ENCODE peak calls at places on chromosomes 2 and 18, in six cellular contexts. M is stomach, C is spleen, E is GM12891, Y is suprapubic skin, D is GM12878. K is an unnamed sample.

GRCh38 chr18:14941256-14941655 is 193.3 kb downstream of the ANKRD30B start:
- DNase-seq in M (no peak), D (no peak), C (no peak), Y (no peak), E (no peak), K (no peak)

GRCh38 chr18:48470484-48471180 is 61.4 kb upstream of the ZBTB7C start:
- DNase-seq in Y (no peak), M (no peak), E (no peak), C (no peak), D (no peak), K (no peak)

GRCh38 chr2:142180820-142181533 is 50.2 kb upstream of the LRP1B start:
- DNase-seq in Y (no peak), E (no peak), D (no peak), C (peak; percentile 48), M (no peak), K (no peak)

GRCh38 chr2:189772212-189772611 is 9.6 kb upstream of the OSGEPL1 start:
- DNase-seq in D (no peak), Y (no peak), C (no peak), E (no peak), M (no peak), K (no peak)

GRCh38 chr2:151111599-151112278 is 149.9 kb downstream of the RBM43 start:
- DNase-seq in M (no peak), D (no peak), Y (no peak), E (no peak), C (no peak), K (no peak)

GRCh38 chr2:19538411-19538963 is 180.1 kb upstream of the OSR1 start:
- DNase-seq in E (no peak), M (peak; percentile 31), D (no peak), C (no peak), Y (no peak), K (peak; percentile 82)

GRCh38 chr18:21805771-21806366 is 65.3 kb downstream of the MIB1 start:
- DNase-seq in E (no peak), C (no peak), M (no peak), Y (no peak), D (no peak), K (no peak)

GRCh38 chr2:112061299-112061698 is 6.2 kb downstream of the TMEM87B start:
- DNase-seq in C (no peak), Y (no peak), M (no peak), E (no peak), D (no peak), K (no peak)

GRCh38 chr2:222884765-222885424 is 24.1 kb downstream of the ACSL3 start:
- DNase-seq in Y (no peak), E (no peak), M (no peak), D (no peak), C (no peak), K (no peak)

GRCh38 chr2:20634430-20635095 is 16.3 kb downstream of the HS1BP3 start:
- DNase-seq in C (peak; percentile 66), Y (no peak), M (no peak), E (no peak), D (no peak), K (no peak)

GRCh38 chr2:20637147-20637546 is 13.8 kb downstream of the HS1BP3 start:
- DNase-seq in E (no peak), M (peak; percentile 71), C (peak; percentile 70), Y (no peak), D (no peak), K (no peak)

GRCh38 chr2:20638014-20638413 is 12.9 kb downstream of the HS1BP3 start:
- DNase-seq in C (no peak), D (no peak), E (no peak), Y (no peak), M (no peak), K (no peak)

GRCh38 chr2:20635096-20635475 is 15.8 kb downstream of the HS1BP3 start:
- DNase-seq in D (no peak), E (no peak), M (no peak), C (peak; percentile 23), Y (no peak), K (no peak)

GRCh38 chr2:20635698-20636584 is 15.0 kb downstream of the HS1BP3 start:
- DNase-seq in M (peak; percentile 91), C (peak; percentile 92), E (peak; percentile 87), Y (peak; percentile 96), D (no peak), K (peak; percentile 97)
- TF ChIP-seq POLR2AphosphoS5 in M (peak; percentile 86), C (peak; percentile 70), E (no peak), Y (peak; percentile 85), D (no peak), K (peak; percentile 82)

DNA sequence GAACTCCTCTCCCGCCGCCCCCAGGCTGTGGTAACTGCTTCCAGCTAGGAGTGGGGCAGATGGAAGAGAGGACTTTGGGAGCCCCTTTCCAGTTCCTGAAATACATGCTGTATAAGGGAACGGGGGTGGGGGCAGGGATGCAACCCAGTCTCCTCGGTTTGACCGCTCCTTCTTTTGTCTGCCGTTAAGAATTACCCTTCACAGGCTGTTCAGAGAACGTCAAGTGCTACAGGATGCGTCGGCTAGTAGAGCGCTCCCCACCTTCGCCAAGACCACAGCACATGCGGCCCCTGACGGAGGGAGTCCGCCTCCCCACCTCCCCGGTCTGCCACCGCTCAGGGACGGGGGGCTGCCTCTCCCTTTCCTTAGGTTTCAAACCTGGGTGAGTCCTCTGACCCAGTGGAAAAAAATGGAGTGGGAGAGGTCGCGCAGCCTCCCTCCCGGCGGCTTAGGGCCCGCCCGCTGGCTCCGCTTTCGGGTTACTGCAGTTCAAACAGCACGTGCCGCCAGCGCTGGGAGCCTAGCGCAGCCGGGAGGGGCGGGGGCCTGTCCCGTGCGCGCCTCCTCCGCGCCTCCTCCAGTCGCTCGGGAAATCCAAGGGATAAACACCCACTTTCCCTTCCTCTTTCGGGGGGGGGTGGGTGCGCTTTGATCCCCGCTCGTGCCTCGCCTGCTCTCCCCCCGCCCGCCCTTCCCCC is 4.8 kb downstream of the CYP26B1 start:
- DNase-seq in C (peak; percentile 79), E (no peak), Y (peak; percentile 89), D (no peak), M (peak; percentile 67), K (no peak)
- TF ChIP-seq POLR2AphosphoS5 in C (peak; percentile 25), E (no peak), Y (no peak), D (no peak), M (peak; percentile 8), K (peak; percentile 74)

GRCh38 chr18:23875966-23876365 is 138.6 kb upstream of the TTC39C start:
- DNase-seq in E (no peak), M (no peak), C (no peak), D (no peak), Y (no peak), K (no peak)

GRCh38 chr18:23870963-23871362 is 143.6 kb upstream of the TTC39C start:
- DNase-seq in D (no peak), M (no peak), C (no peak), Y (no peak), E (no peak), K (no peak)

GRCh38 chr18:23871410-23871809 is 143.1 kb upstream of the TTC39C start:
- DNase-seq in D (peak; percentile 21), C (peak; percentile 85), Y (no peak), E (peak; percentile 25), M (peak; percentile 36), K (peak; percentile 77)

GRCh38 chr18:23876496-23876895 is 138.1 kb upstream of the TTC39C start:
- DNase-seq in Y (no peak), M (no peak), C (no peak), D (no peak), E (no peak), K (no peak)

DNA sequence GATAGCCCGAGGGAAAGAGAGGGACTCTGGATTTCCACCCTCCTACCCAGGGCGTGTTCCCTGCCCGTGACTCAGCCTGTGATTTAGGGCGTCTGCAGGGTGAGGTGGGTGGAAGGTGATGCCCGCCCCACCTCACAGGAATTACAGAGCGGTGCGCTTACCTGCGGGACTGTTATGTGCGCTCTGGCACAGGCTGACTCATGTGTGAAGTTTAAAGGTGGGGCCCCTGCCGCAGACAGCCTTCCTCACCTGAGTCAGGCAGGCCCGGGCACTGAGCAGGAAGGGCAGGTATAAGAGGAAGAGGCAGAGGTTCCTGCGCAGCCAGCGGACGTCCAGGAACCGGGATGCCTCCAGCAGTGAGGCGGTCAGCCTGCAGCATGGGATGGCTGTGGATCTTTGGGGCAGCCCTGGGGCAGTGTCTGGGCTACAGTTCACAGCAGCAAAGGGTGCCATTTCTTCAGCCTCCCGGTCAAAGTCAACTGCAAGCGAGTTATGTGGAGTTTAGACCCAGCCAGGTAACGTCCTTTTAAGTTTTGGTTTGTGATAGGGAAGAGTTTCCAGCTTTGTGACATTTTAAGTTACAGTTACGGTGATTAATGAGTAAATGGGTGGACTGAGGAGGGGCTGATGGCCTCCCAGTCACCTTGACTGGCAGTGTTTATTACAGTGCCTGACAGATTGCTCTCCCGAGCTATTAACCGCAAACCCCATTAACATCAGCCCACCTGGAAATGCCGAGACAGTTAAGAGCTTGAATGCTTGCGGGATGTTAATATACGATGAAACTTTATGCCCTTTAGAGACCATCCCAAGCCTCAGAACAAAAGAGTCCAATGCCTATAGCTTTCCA is 141.6 kb upstream of the TTC39C start:
- DNase-seq in M (peak; percentile 81), E (no peak), C (no peak), D (no peak), Y (no peak), K (peak; percentile 90)
- TF ChIP-seq POLR2AphosphoS5 in M (peak; percentile 85), E (no peak), C (no peak), D (no peak), Y (peak; percentile 63), K (no peak)

DNA sequence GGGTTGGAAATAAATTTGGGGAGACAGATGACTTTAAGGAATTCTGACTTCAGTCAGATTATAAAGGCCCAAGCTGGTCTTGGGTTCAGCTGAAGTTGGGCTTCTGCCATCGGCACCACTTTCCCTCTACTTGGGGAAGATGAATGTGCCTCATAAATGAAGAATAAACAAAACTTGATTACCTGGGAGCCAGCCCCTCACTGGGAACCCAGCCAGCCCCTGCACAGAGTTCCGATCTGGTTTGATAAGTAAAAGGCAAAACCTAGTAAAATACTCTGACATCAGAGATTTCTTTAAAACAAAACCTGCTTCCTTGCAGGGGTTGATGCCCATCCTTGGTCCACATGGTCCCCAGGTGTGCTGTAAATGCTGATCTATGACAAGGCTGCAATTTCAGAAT is 218.9 kb upstream of the APCDD1 start:
- DNase-seq in C (no peak), Y (no peak), E (no peak), M (no peak), D (no peak), K (peak; percentile 90)
- TF ChIP-seq POLR2AphosphoS5 in C (no peak), Y (no peak), E (no peak), M (no peak), D (no peak), K (no peak)

GRCh38 chr2:171718720-171719119 is 31.5 kb downstream of the DYNC1I2 start:
- DNase-seq in C (no peak), E (no peak), Y (no peak), D (no peak), M (no peak), K (no peak)
- TF ChIP-seq POLR2AphosphoS5 in C (no peak), E (no peak), Y (no peak), D (no peak), M (no peak), K (no peak)

GRCh38 chr2:64655873-64656272 is 2.2 kb upstream of the SERTAD2 start:
- DNase-seq in Y (no peak), C (no peak), D (no peak), E (no peak), M (no peak), K (no peak)
- TF ChIP-seq POLR2AphosphoS5 in Y (no peak), C (no peak), D (no peak), E (no peak), M (no peak), K (no peak)

GRCh38 chr2:63434597-63434996 is 153.7 kb downstream of the WDPCP start:
- DNase-seq in C (no peak), D (no peak), Y (no peak), M (no peak), E (no peak), K (no peak)
- TF ChIP-seq POLR2AphosphoS5 in C (no peak), D (no peak), Y (no peak), M (no peak), E (no peak), K (no peak)

K was measured in esophagus muscularis mucosa.